ENCODE peak calls at places on chromosomes 3 and 15, in eight cellular contexts. U is NCI-H446, T is NCI-H82, O is HL-60, W is HS-5, V is NCI-H748 treated with DMSO at 0.1 percent for 48 hours, K is foreskin fibroblast, C is GM23248. J is an unnamed sample.

GRCh38 chr3:149004622-149005021 is 13.3 kb downstream of the GYG1 start:
- DNase-seq in U (no peak), T (peak; percentile 37), O (no peak), W (no peak), V (peak; percentile 19), K (peak; percentile 34), C (peak; percentile 43), J (no peak)

GRCh38 chr15:70585707-70586034 is 177.7 kb downstream of the UACA start:
- DNase-seq in U (no peak), T (no peak), O (no peak), W (no peak), V (no peak), K (no peak), C (no peak), J (no peak)

GRCh38 chr3:114803042-114803695 is 343.9 kb downstream of the ZBTB20 start:
- DNase-seq in U (no peak), T (no peak), O (no peak), W (no peak), V (no peak), K (no peak), C (no peak), J (no peak)

GRCh38 chr3:63967675-63968611 is 55.4 kb downstream of the PSMD6 start:
- DNase-seq in U (peak; percentile 61), T (peak; percentile 91), O (peak; percentile 70), W (no peak), V (no peak), K (peak; percentile 35), C (peak; percentile 48), J (no peak)

GRCh38 chr15:78638658-78639314 is 2.2 kb downstream of the CHRNB4 start:
- DNase-seq in U (peak; percentile 31), T (peak; percentile 96), O (no peak), W (no peak), V (no peak), K (peak; percentile 57), C (peak; percentile 53), J (no peak)

GRCh38 chr15:29914441-29915053 is 92.3 kb upstream of the TJP1 start:
- DNase-seq in U (no peak), T (peak; percentile 85), O (no peak), W (no peak), V (no peak), K (no peak), C (no peak), J (no peak)

GRCh38 chr15:42035362-42035761 is 14.5 kb upstream of the PLA2G4E start:
- DNase-seq in U (no peak), T (no peak), O (no peak), W (peak; percentile 32), V (no peak), K (peak; percentile 62), C (peak; percentile 30), J (no peak)

GRCh38 chr3:13088020-13089006 is 15.1 kb upstream of the IQSEC1 start:
- DNase-seq in U (no peak), T (peak; percentile 91), O (no peak), W (no peak), V (no peak), K (no peak), C (no peak), J (no peak)

GRCh38 chr3:123385072-123385471 is 63.8 kb downstream of the ADCY5 start:
- DNase-seq in U (no peak), T (peak; percentile 68), O (no peak), W (no peak), V (no peak), K (peak; percentile 12), C (no peak), J (no peak)

GRCh38 chr15:66630801-66631351 is 65.1 kb upstream of the LCTL start:
- DNase-seq in U (no peak), T (no peak), O (peak; percentile 24), W (no peak), V (no peak), K (no peak), C (no peak), J (no peak)

GRCh38 chr3:28081533-28081947 is 159.9 kb upstream of the CMC1 start:
- DNase-seq in U (no peak), T (no peak), O (no peak), W (no peak), V (no peak), K (no peak), C (no peak), J (no peak)

GRCh38 chr3:184636774-184637316 is 75.0 kb downstream of the MAGEF1 start:
- DNase-seq in U (no peak), T (peak; percentile 28), O (peak; percentile 92), W (peak; percentile 14), V (no peak), K (peak; percentile 46), C (peak; percentile 68), J (no peak)

GRCh38 chr3:21562225-21562624 is 188.8 kb downstream of the ZNF385D start:
- DNase-seq in U (no peak), T (no peak), O (no peak), W (no peak), V (no peak), K (peak; percentile 46), C (peak; percentile 34), J (no peak)

GRCh38 chr3:71583569-71584215 is at the start of gene FOXP1:
- DNase-seq in U (no peak), T (peak; percentile 69), O (peak; percentile 70), W (no peak), V (peak; percentile 30), K (peak; percentile 85), C (peak; percentile 91), J (no peak)

GRCh38 chr3:32045091-32045964 is 61.1 kb upstream of the GPD1L start:
- DNase-seq in U (peak; percentile 36), T (peak; percentile 75), O (no peak), W (peak; percentile 13), V (peak; percentile 51), K (peak; percentile 85), C (peak; percentile 45), J (peak; percentile 77)

GRCh38 chr15:93180656-93181055 is 91.6 kb upstream of the RGMA start:
- DNase-seq in U (no peak), T (no peak), O (no peak), W (no peak), V (no peak), K (no peak), C (no peak), J (no peak)

GRCh38 chr3:107285197-107285596 is 92.0 kb upstream of the CCDC54 start:
- DNase-seq in U (no peak), T (no peak), O (no peak), W (no peak), V (no peak), K (peak; percentile 33), C (peak; percentile 55), J (no peak)

GRCh38 chr3:66428733-66429132 is 72.1 kb downstream of the LRIG1 start:
- DNase-seq in U (peak; percentile 64), T (peak; percentile 65), O (no peak), W (peak; percentile 96), V (peak; percentile 40), K (peak; percentile 99), C (peak; percentile 96), J (peak; percentile 96)

GRCh38 chr3:30578479-30578878 is 27.9 kb upstream of the TGFBR2 start:
- DNase-seq in U (no peak), T (no peak), O (peak; percentile 35), W (peak; percentile 73), V (no peak), K (peak; percentile 95), C (peak; percentile 93), J (peak; percentile 67)

GRCh38 chr15:74788716-74789151 is 6.9 kb downstream of the CSK start:
- DNase-seq in U (no peak), T (no peak), O (no peak), W (no peak), V (no peak), K (no peak), C (no peak), J (no peak)

GRCh38 chr3:194871864-194872668 is 186.4 kb downstream of the FAM43A start:
- DNase-seq in U (no peak), T (peak; percentile 69), O (no peak), W (peak; percentile 56), V (no peak), K (peak; percentile 85), C (peak; percentile 74), J (peak; percentile 67)

GRCh38 chr15:52726195-52726594 is 47.0 kb upstream of the ATOSA start:
- DNase-seq in U (no peak), T (no peak), O (no peak), W (no peak), V (no peak), K (no peak), C (no peak), J (no peak)

GRCh38 chr3:89113887-89114840 is 6.7 kb downstream of the EPHA3 start:
- DNase-seq in U (no peak), T (peak; percentile 79), O (no peak), W (no peak), V (peak; percentile 55), K (peak; percentile 81), C (peak; percentile 72), J (peak; percentile 7)

GRCh38 chr15:101047301-101047781 is 128.2 kb downstream of the LRRK1 start:
- DNase-seq in U (no peak), T (no peak), O (no peak), W (no peak), V (no peak), K (peak; percentile 22), C (no peak), J (no peak)

GRCh38 chr3:98655666-98656065 is 62.3 kb upstream of the CPOX start:
- DNase-seq in U (no peak), T (no peak), O (no peak), W (peak; percentile 37), V (no peak), K (peak; percentile 3), C (peak; percentile 64), J (no peak)

GRCh38 chr3:46889381-46890110 is 12.0 kb downstream of the PTH1R start:
- DNase-seq in U (no peak), T (peak; percentile 92), O (no peak), W (no peak), V (no peak), K (no peak), C (no peak), J (no peak)

GRCh38 chr3:129118745-129119144 is 2.9 kb downstream of the RAB43 start:
- DNase-seq in U (no peak), T (no peak), O (no peak), W (no peak), V (no peak), K (no peak), C (no peak), J (no peak)

GRCh38 chr3:50324351-50325144 is 2.0 kb upstream of the HYAL2 start:
- DNase-seq in U (no peak), T (peak; percentile 83), O (no peak), W (no peak), V (peak; percentile 11), K (peak; percentile 87), C (peak; percentile 75), J (no peak)

GRCh38 chr3:50194903-50195500 is 3.6 kb downstream of the GNAT1 start:
- DNase-seq in U (no peak), T (peak; percentile 44), O (no peak), W (no peak), V (no peak), K (peak; percentile 34), C (peak; percentile 56), J (no peak)

GRCh38 chr3:25468866-25469319 is 40.8 kb downstream of the RARB start:
- DNase-seq in U (no peak), T (no peak), O (no peak), W (no peak), V (no peak), K (peak; percentile 77), C (peak; percentile 61), J (no peak)

GRCh38 chr3:156792945-156793344 is 33.2 kb upstream of the LEKR1 start:
- DNase-seq in U (no peak), T (no peak), O (no peak), W (no peak), V (no peak), K (no peak), C (peak; percentile 42), J (no peak)

J was measured in HFF-Myc.